ENCODE peak calls at places on chromosome 20, in eight cellular contexts. One of them, this sample, is unnamed.
A peak's percentile ranks its signal among the peaks of the same experiment; 100 is the strongest.

GRCh38 chr20:44181611-44182010 is 5.4 kb downstream of the JPH2 start:
- DNase-seq in uterus: peak; percentile 45
- DNase-seq in heart left ventricle: peak; percentile 53
- DNase-seq in H54: no peak
- DNase-seq in body of pancreas: no peak
- DNase-seq in spleen: no peak
- DNase-seq in ovary: no peak
- DNase-seq in NB4: no peak
- DNase-seq in this sample: no peak

GRCh38 chr20:4401601-4402000 is 320.1 kb upstream of the PRND start:
- DNase-seq in spleen: no peak
- DNase-seq in body of pancreas: no peak
- DNase-seq in uterus: no peak
- DNase-seq in heart left ventricle: no peak
- DNase-seq in H54: no peak
- DNase-seq in ovary: no peak
- DNase-seq in NB4: no peak
- DNase-seq in this sample: no peak

GRCh38 chr20:8144282-8145245 is 12.5 kb downstream of the PLCB1 start:
- DNase-seq in body of pancreas: no peak
- DNase-seq in H54: no peak
- DNase-seq in heart left ventricle: no peak
- DNase-seq in NB4: peak; percentile 81
- DNase-seq in spleen: no peak
- DNase-seq in ovary: no peak
- DNase-seq in uterus: no peak
- DNase-seq in this sample: no peak

GRCh38 chr20:32792316-32792715 is 27.4 kb upstream of the MAPRE1 start:
- DNase-seq in NB4: peak; percentile 87
- DNase-seq in ovary: no peak
- DNase-seq in H54: no peak
- DNase-seq in heart left ventricle: no peak
- DNase-seq in body of pancreas: peak; percentile 17
- DNase-seq in uterus: no peak
- DNase-seq in spleen: no peak
- DNase-seq in this sample: peak; percentile 47

GRCh38 chr20:60201198-60201597 is 243.0 kb downstream of the CDH26 start:
- DNase-seq in body of pancreas: no peak
- DNase-seq in spleen: no peak
- DNase-seq in NB4: no peak
- DNase-seq in heart left ventricle: no peak
- DNase-seq in uterus: no peak
- DNase-seq in ovary: no peak
- DNase-seq in H54: no peak
- DNase-seq in this sample: no peak

GRCh38 chr20:63029358-63030121 is 22.8 kb upstream of the BHLHE23 start:
- DNase-seq in spleen: peak; percentile 75
- DNase-seq in ovary: no peak
- DNase-seq in H54: no peak
- DNase-seq in body of pancreas: no peak
- DNase-seq in uterus: no peak
- DNase-seq in heart left ventricle: no peak
- DNase-seq in NB4: peak; percentile 22
- DNase-seq in this sample: no peak

GRCh38 chr20:59018817-59019216 is 412 bp upstream of the TUBB1 start:
- DNase-seq in spleen: peak; percentile 64
- DNase-seq in uterus: no peak
- DNase-seq in H54: no peak
- DNase-seq in NB4: no peak
- DNase-seq in heart left ventricle: no peak
- DNase-seq in body of pancreas: no peak
- DNase-seq in ovary: no peak
- DNase-seq in this sample: no peak

GRCh38 chr20:38195041-38195504 is 30.0 kb upstream of the TGM2 start:
- DNase-seq in heart left ventricle: no peak
- DNase-seq in uterus: no peak
- DNase-seq in spleen: no peak
- DNase-seq in H54: no peak
- DNase-seq in body of pancreas: no peak
- DNase-seq in ovary: no peak
- DNase-seq in NB4: no peak
- DNase-seq in this sample: no peak

GRCh38 chr20:13904766-13905165 is 85.6 kb downstream of the SEL1L2 start:
- DNase-seq in uterus: no peak
- DNase-seq in body of pancreas: no peak
- DNase-seq in H54: no peak
- DNase-seq in spleen: no peak
- DNase-seq in ovary: no peak
- DNase-seq in NB4: no peak
- DNase-seq in heart left ventricle: no peak
- DNase-seq in this sample: no peak

GRCh38 chr20:62297449-62298227 is 5.2 kb upstream of the ADRM1 start:
- DNase-seq in spleen: no peak
- DNase-seq in ovary: no peak
- DNase-seq in uterus: no peak
- DNase-seq in H54: no peak
- DNase-seq in NB4: no peak
- DNase-seq in body of pancreas: peak; percentile 84
- DNase-seq in heart left ventricle: no peak
- DNase-seq in this sample: no peak

GRCh38 chr20:32479012-32479411 is 106.1 kb downstream of the NOL4L start:
- DNase-seq in ovary: no peak
- DNase-seq in H54: no peak
- DNase-seq in NB4: no peak
- DNase-seq in heart left ventricle: no peak
- DNase-seq in body of pancreas: peak; percentile 14
- DNase-seq in spleen: peak; percentile 41
- DNase-seq in uterus: no peak
- DNase-seq in this sample: no peak

GRCh38 chr20:63151554-63152321 is 64.2 kb downstream of the YTHDF1 start:
- DNase-seq in H54: no peak
- DNase-seq in NB4: peak; percentile 59
- DNase-seq in body of pancreas: peak; percentile 1
- DNase-seq in heart left ventricle: peak; percentile 44
- DNase-seq in uterus: no peak
- DNase-seq in spleen: peak; percentile 51
- DNase-seq in ovary: peak; percentile 33
- DNase-seq in this sample: no peak

GRCh38 chr20:1619861-1620444 is at the start of gene SIRPB1:
- DNase-seq in NB4: peak; percentile 96
- DNase-seq in uterus: no peak
- DNase-seq in H54: no peak
- DNase-seq in heart left ventricle: no peak
- DNase-seq in body of pancreas: no peak
- DNase-seq in spleen: peak; percentile 79
- DNase-seq in ovary: no peak
- DNase-seq in this sample: no peak

GRCh38 chr20:61865353-61865752 is 200.3 kb downstream of the TAF4 start:
- DNase-seq in H54: no peak
- DNase-seq in NB4: no peak
- DNase-seq in heart left ventricle: no peak
- DNase-seq in uterus: no peak
- DNase-seq in ovary: no peak
- DNase-seq in spleen: no peak
- DNase-seq in body of pancreas: no peak
- DNase-seq in this sample: no peak

GRCh38 chr20:46129955-46130481 is 11.9 kb downstream of the CD40 start:
- DNase-seq in spleen: peak; percentile 40
- DNase-seq in NB4: no peak
- DNase-seq in H54: no peak
- DNase-seq in uterus: no peak
- DNase-seq in heart left ventricle: no peak
- DNase-seq in body of pancreas: no peak
- DNase-seq in ovary: no peak
- DNase-seq in this sample: no peak
- TF ChIP-seq POLR2A in spleen: no peak
- TF ChIP-seq POLR2A in NB4: no peak
- TF ChIP-seq POLR2A in H54: no peak
- TF ChIP-seq POLR2A in uterus: no peak
- TF ChIP-seq POLR2A in heart left ventricle: no peak
- TF ChIP-seq POLR2A in body of pancreas: no peak
- TF ChIP-seq POLR2A in ovary: no peak
- TF ChIP-seq POLR2A in this sample: peak; percentile 85

GRCh38 chr20:36085686-36086267 is 68.8 kb upstream of the EPB41L1 start:
- DNase-seq in spleen: no peak
- DNase-seq in uterus: no peak
- DNase-seq in body of pancreas: peak; percentile 33
- DNase-seq in H54: no peak
- DNase-seq in ovary: no peak
- DNase-seq in NB4: peak; percentile 76
- DNase-seq in heart left ventricle: no peak
- DNase-seq in this sample: no peak
- TF ChIP-seq POLR2A in spleen: no peak
- TF ChIP-seq POLR2A in uterus: no peak
- TF ChIP-seq POLR2A in body of pancreas: no peak
- TF ChIP-seq POLR2A in H54: no peak
- TF ChIP-seq POLR2A in ovary: no peak
- TF ChIP-seq POLR2A in NB4: no peak
- TF ChIP-seq POLR2A in heart left ventricle: no peak
- TF ChIP-seq POLR2A in this sample: no peak

DNA sequence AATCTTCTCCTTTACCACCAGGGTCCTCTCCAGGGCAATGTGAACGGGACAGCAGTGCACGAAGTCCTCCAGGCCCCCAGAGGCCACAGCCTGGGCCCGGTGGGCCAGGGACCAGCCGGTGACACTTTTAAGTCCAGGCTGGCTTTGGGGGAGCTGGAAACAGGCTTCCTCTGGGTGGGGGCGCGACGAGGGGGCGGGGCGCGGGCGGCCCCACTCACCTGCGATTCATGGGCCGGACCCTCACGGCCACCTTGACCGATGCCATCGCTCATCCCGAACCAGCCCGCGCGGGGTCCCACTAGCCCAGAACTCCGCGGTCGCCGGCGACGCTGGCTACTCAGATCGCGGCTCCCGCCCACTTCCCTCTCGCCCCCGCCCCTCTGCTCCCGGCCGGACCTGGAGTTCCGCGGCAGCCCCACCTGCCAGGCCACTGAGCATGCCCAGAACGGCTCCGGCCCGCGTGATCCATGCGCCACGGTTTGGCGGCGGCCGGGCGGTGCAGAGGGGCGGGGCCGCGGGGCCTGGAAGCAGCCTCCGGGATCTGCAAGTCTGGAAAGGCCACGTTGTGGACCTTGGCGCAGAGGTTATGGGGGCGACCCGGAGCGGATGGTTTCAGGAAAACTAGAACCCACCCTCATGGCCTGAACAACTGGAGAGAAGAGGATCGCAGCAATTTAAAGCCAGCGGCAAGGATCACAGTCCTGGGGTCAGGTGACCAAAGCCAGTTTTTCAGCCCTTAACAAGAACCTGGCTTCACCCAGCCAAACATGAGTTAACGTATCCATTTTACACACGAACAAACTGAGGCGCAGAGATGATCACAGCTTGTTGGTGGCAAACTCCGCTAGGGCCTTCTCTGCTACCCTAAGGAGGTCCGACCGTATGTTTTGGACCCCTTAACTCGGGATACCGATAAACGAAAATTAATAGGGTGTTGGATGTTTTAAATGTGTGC is at the start of gene KIF16B:
- DNase-seq in ovary: peak; percentile 96
- DNase-seq in body of pancreas: peak; percentile 94
- DNase-seq in uterus: peak; percentile 92
- DNase-seq in heart left ventricle: peak; percentile 93
- DNase-seq in NB4: peak; percentile 86
- DNase-seq in H54: peak; percentile 78
- DNase-seq in spleen: peak; percentile 97
- DNase-seq in this sample: peak; percentile 57
- TF ChIP-seq POLR2A in ovary: peak; percentile 55
- TF ChIP-seq POLR2A in body of pancreas: peak; percentile 62
- TF ChIP-seq POLR2A in uterus: no peak
- TF ChIP-seq POLR2A in heart left ventricle: no peak
- TF ChIP-seq POLR2A in NB4: peak; percentile 22
- TF ChIP-seq POLR2A in H54: peak; percentile 48
- TF ChIP-seq POLR2A in spleen: no peak
- TF ChIP-seq POLR2A in this sample: no peak

GRCh38 chr20:40688129-40689099 is 622 bp downstream of the MAFB start:
- DNase-seq in ovary: peak; percentile 40
- DNase-seq in uterus: no peak
- DNase-seq in heart left ventricle: peak; percentile 25
- DNase-seq in body of pancreas: no peak
- DNase-seq in spleen: no peak
- DNase-seq in H54: no peak
- DNase-seq in NB4: no peak
- DNase-seq in this sample: no peak

GRCh38 chr20:40689943-40690835 is 1.2 kb upstream of the MAFB start:
- DNase-seq in H54: peak; percentile 69
- DNase-seq in NB4: peak; percentile 88
- DNase-seq in body of pancreas: peak; percentile 90
- DNase-seq in uterus: peak; percentile 88
- DNase-seq in heart left ventricle: peak; percentile 89
- DNase-seq in ovary: peak; percentile 92
- DNase-seq in spleen: peak; percentile 95
- DNase-seq in this sample: peak; percentile 88

GRCh38 chr20:40690836-40691565 is 2.0 kb upstream of the MAFB start:
- DNase-seq in heart left ventricle: no peak
- DNase-seq in uterus: no peak
- DNase-seq in ovary: peak; percentile 16
- DNase-seq in spleen: no peak
- DNase-seq in body of pancreas: no peak
- DNase-seq in H54: no peak
- DNase-seq in NB4: no peak
- DNase-seq in this sample: no peak

GRCh38 chr20:40687384-40688128 is 1.5 kb downstream of the MAFB start:
- DNase-seq in body of pancreas: peak; percentile 70
- DNase-seq in uterus: peak; percentile 38
- DNase-seq in NB4: no peak
- DNase-seq in ovary: peak; percentile 58
- DNase-seq in H54: no peak
- DNase-seq in heart left ventricle: peak; percentile 54
- DNase-seq in spleen: peak; percentile 83
- DNase-seq in this sample: no peak

DNA sequence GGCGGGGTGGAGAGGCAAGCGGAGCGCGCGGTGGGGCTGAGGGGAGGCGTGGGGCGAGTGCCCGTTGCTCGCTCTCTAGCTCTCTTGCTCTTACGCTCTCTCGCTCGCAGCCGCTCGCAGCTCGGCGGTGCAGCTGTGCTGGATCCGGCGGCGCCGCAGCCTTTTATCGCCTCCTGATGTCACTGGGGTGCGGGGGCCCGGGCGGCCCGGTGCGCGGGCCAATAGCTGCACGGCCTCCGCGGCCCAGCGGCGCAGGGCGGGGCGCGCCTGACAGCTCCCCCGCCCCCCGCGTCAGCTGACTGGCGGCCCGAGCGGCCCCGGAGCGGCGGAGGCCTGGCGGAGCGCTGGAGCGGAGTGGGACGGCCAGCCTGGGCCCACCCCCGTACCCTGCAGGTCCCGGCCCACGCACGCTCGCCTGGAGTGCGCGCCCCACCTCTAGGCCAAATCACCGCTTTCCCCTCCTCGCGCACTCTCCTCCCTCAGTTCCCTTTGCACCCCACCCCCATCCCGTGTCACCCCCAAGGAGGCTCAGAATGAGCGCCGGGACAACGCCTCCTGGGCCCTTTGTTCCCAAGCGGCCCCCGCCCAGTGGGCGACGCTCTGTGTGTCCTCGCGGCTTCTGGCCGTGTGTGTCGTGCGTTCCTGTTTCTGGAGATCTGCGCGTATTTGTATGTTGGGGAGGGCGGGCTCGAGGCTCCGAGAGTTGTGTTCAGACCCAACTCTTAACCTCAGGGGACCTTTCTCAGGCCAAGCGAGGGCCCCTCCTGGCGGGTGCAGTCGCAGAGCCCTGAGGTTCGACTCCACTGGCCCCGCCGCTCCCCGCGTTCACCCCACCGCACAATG is at the start of gene MAFB:
- DNase-seq in body of pancreas: peak; percentile 91
- DNase-seq in spleen: peak; percentile 93
- DNase-seq in uterus: peak; percentile 93
- DNase-seq in heart left ventricle: peak; percentile 94
- DNase-seq in ovary: peak; percentile 93
- DNase-seq in NB4: peak; percentile 77
- DNase-seq in H54: peak; percentile 33
- DNase-seq in this sample: peak; percentile 58
- TF ChIP-seq POLR2A in body of pancreas: peak; percentile 99
- TF ChIP-seq POLR2A in spleen: peak; percentile 93
- TF ChIP-seq POLR2A in uterus: peak; percentile 78
- TF ChIP-seq POLR2A in heart left ventricle: peak; percentile 68
- TF ChIP-seq POLR2A in ovary: peak; percentile 94
- TF ChIP-seq POLR2A in NB4: peak; percentile 59
- TF ChIP-seq POLR2A in H54: peak; percentile 97
- TF ChIP-seq POLR2A in this sample: no peak

This sample was measured in GM12891.